ENCODE peak calls at places on chromosome 6, in six cellular contexts. J, H, G, A, K and M are unnamed samples.

GRCh38 chr6:74851598-74851997 is 354.3 kb downstream of the COL12A1 start:
- DNase-seq in J (no peak), H (peak; percentile 78), G (no peak), A (no peak), K (no peak), M (peak; percentile 60)

GRCh38 chr6:125668071-125668470 is 81.4 kb upstream of the HEY2 start:
- DNase-seq in J (peak; percentile 16), H (no peak), G (no peak), A (no peak), K (no peak), M (no peak)

GRCh38 chr6:90403489-90404381 is 107.1 kb upstream of the BACH2 start:
- DNase-seq in J (no peak), H (no peak), G (peak; percentile 23), A (no peak), K (peak; percentile 94), M (peak; percentile 90)

GRCh38 chr6:67292169-67292568 is 1342.9 kb upstream of the ADGRB3 start:
- DNase-seq in J (no peak), H (no peak), G (no peak), A (no peak), K (no peak), M (no peak)

GRCh38 chr6:134997133-134997841 is 47.4 kb upstream of the ALDH8A1 start:
- DNase-seq in J (no peak), H (no peak), G (no peak), A (no peak), K (no peak), M (no peak)

GRCh38 chr6:113381232-113381631 is 475.9 kb upstream of the MARCKS start:
- DNase-seq in J (no peak), H (no peak), G (no peak), A (no peak), K (no peak), M (peak; percentile 75)

GRCh38 chr6:11606287-11606686 is 68.7 kb downstream of the TMEM170B start:
- DNase-seq in J (peak; percentile 7), H (no peak), G (peak; percentile 63), A (no peak), K (no peak), M (no peak)

GRCh38 chr6:149852180-149852579 is 12.0 kb downstream of the LRP11 start:
- DNase-seq in J (no peak), H (no peak), G (no peak), A (peak; percentile 46), K (peak; percentile 19), M (peak; percentile 62)

GRCh38 chr6:13873288-13874190 is 51.2 kb upstream of the RNF182 start:
- DNase-seq in J (no peak), H (peak; percentile 47), G (peak; percentile 44), A (peak; percentile 75), K (peak; percentile 51), M (no peak)

GRCh38 chr6:21189721-21190120 is 403.8 kb upstream of the SOX4 start:
- DNase-seq in J (no peak), H (no peak), G (no peak), A (no peak), K (no peak), M (no peak)

GRCh38 chr6:129565331-129565730 is 144.6 kb downstream of the ARHGAP18 start:
- DNase-seq in J (no peak), H (no peak), G (no peak), A (no peak), K (no peak), M (no peak)

GRCh38 chr6:136089885-136090284 is 160.2 kb downstream of the MTFR2 start:
- DNase-seq in J (no peak), H (no peak), G (no peak), A (no peak), K (no peak), M (peak; percentile 25)

GRCh38 chr6:135992739-135993138 is 141.2 kb downstream of the PDE7B start:
- DNase-seq in J (no peak), H (no peak), G (no peak), A (no peak), K (no peak), M (no peak)

GRCh38 chr6:139801571-139802321 is 427.3 kb upstream of the CITED2 start:
- DNase-seq in J (no peak), H (no peak), G (no peak), A (no peak), K (peak; percentile 38), M (peak; percentile 49)

GRCh38 chr6:35443341-35444030 is 8.7 kb upstream of the FANCE start:
- DNase-seq in J (no peak), H (no peak), G (no peak), A (no peak), K (no peak), M (no peak)

GRCh38 chr6:40138273-40138720 is 204.0 kb upstream of the MOCS1 start:
- DNase-seq in J (no peak), H (no peak), G (peak; percentile 67), A (no peak), K (peak; percentile 5), M (no peak)

GRCh38 chr6:166152660-166153059 is 15.0 kb downstream of the TBXT start:
- DNase-seq in J (no peak), H (no peak), G (no peak), A (no peak), K (no peak), M (no peak)

GRCh38 chr6:72466971-72467566 is 154.8 kb upstream of the KCNQ5 start:
- DNase-seq in J (no peak), H (no peak), G (no peak), A (no peak), K (no peak), M (no peak)

GRCh38 chr6:37865534-37865933 is 46.0 kb downstream of the ZFAND3 start:
- DNase-seq in J (no peak), H (no peak), G (no peak), A (no peak), K (peak; percentile 54), M (no peak)

GRCh38 chr6:31579119-31579505 is 3.1 kb downstream of the LTB start:
- DNase-seq in J (no peak), H (no peak), G (no peak), A (no peak), K (peak; percentile 56), M (no peak)

GRCh38 chr6:87198496-87198895 is 43.1 kb downstream of the ZNF292 start:
- DNase-seq in J (no peak), H (no peak), G (no peak), A (no peak), K (no peak), M (peak; percentile 73)

GRCh38 chr6:104253236-104253635 is 606.5 kb downstream of the HACE1 start:
- DNase-seq in J (no peak), H (no peak), G (no peak), A (no peak), K (no peak), M (no peak)

GRCh38 chr6:41334482-41335023 is 855 bp upstream of the NCR2 start:
- DNase-seq in J (no peak), H (no peak), G (no peak), A (peak; percentile 44), K (no peak), M (no peak)